ENCODE peak calls at places on chromosome 20, in nine cellular contexts. A, B, E, Q, U, L, H, X and M are unnamed samples.

GRCh38 chr20:62929051-62929538 is 2.8 kb upstream of the DIDO1 start:
- DNase-seq in H (peak; percentile 63), E (peak; percentile 73), B (no peak), A (peak; percentile 80), X (peak; percentile 42), Q (peak; percentile 83), U (no peak), L (peak; percentile 81), M (peak; percentile 82)

GRCh38 chr20:12207875-12208274 is 290.2 kb downstream of the BTBD3 start:
- DNase-seq in B (peak; percentile 45), U (peak; percentile 5), Q (no peak), L (no peak), A (no peak), H (peak; percentile 1), E (peak; percentile 26), X (no peak), M (no peak)

GRCh38 chr20:48614593-48615274 is 213.1 kb downstream of the PREX1 start:
- DNase-seq in Q (peak; percentile 19), U (no peak), B (no peak), H (no peak), L (no peak), E (no peak), X (no peak), A (peak; percentile 24), M (no peak)

GRCh38 chr20:24164360-24164759 is 175.8 kb upstream of the GGTLC1 start:
- DNase-seq in X (no peak), L (no peak), U (peak; percentile 46), H (peak; percentile 30), A (no peak), E (no peak), Q (no peak), B (peak; percentile 19), M (no peak)

GRCh38 chr20:32368930-32369329 is 10.8 kb downstream of the ASXL1 start:
- DNase-seq in Q (no peak), L (no peak), A (no peak), H (no peak), X (no peak), B (no peak), E (no peak), U (no peak), M (no peak)

GRCh38 chr20:64103871-64104666 is 3.3 kb downstream of the NPBWR2 start:
- DNase-seq in Q (peak; percentile 10), H (no peak), A (peak; percentile 35), X (no peak), B (no peak), U (no peak), L (peak; percentile 3), E (no peak), M (peak; percentile 72)

GRCh38 chr20:33516882-33517281 is 27.0 kb downstream of the CBFA2T2 start:
- DNase-seq in U (no peak), B (peak; percentile 47), Q (no peak), X (no peak), E (no peak), H (peak; percentile 18), A (no peak), L (no peak), M (no peak)

GRCh38 chr20:36173451-36173933 is 19.0 kb downstream of the EPB41L1 start:
- DNase-seq in E (no peak), B (no peak), A (no peak), X (no peak), Q (no peak), U (peak; percentile 60), H (peak; percentile 40), L (no peak), M (no peak)

DNA sequence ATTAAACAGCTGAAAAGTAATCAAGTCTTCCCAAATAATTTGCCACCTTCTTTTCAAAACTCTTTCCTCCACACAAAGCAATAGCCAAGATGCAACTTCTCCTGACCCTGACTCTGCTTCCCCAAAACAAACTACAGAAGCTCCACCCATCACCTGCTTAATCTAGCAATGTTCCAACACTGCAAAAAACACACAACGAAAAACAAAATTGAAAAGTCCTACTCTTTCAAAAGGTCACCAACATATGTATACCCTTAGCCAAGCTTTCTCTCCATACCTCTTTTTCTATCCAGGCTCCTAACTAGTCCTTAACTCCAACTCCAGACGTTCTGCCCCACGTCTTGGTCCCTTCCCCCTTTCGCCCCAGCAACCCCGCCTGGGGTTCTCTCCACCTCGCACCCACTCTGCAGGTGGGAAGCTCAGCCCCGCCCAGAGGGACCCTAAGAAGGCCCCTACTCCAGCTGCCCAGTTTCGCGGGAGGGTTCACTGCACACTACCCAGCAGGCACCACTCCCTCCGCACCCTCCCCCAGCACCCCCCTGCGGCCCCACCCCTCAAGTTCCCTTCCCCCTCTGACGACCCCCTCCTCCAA is 717 bp downstream of the CSNK2A1 start:
- DNase-seq in Q (peak; percentile 29), H (peak; percentile 48), B (peak; percentile 23), X (no peak), L (peak; percentile 44), E (peak; percentile 27), U (no peak), A (no peak), M (no peak)
- TF ChIP-seq EP300 in Q (no peak), H (no peak), B (no peak), X (no peak), L (no peak), E (no peak), U (no peak), A (no peak), M (no peak)

GRCh38 chr20:44603327-44603726 is 20.9 kb downstream of the PKIG start:
- DNase-seq in E (no peak), U (no peak), A (peak; percentile 28), L (no peak), B (no peak), H (peak; percentile 36), X (no peak), Q (no peak), M (no peak)
- TF ChIP-seq CTCF in E (no peak), U (peak; percentile 14), A (no peak), L (no peak), B (no peak), H (peak; percentile 54), X (no peak), Q (no peak), M (no peak)

DNA sequence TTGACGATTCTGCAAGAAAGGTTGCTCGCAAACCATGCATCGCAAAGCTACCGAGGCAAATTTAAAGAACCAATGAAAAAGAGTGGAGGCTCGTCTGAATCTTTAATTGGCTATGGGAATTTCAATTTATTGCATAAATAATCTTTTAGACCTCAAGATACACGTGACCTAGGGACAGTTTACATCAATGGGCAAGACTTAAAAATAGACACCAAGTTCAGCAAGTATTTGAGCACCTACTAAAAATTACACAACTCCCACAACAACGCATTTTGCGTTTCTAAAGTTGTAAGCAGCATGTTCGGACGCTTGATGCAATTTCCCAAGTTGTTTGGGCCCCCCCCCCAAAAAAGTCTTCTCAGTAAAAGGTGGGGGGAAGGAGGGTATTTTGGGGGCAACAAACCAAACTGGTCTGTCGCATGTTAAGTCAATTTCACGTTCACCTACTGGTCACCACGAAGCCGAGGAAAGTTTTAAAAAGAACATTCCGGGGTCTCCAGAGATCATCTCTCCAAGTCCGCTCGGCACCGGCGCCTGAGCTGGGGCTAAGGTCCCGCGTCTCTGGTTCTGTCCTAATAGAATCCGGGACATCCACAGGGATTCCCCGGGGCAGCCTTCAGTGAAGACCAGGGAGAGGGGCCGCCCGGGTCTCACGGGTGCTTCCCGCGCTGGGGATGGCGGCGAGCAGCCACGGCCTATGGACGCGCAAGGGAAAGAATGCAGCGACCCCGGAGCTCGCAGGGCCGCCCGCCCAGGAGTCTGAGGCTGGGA is 814 bp downstream of the SNX5 start:
- DNase-seq in Q (no peak), B (no peak), A (no peak), U (no peak), L (no peak), E (peak; percentile 30), X (no peak), H (no peak), M (peak; percentile 77)
- TF ChIP-seq EP300 in Q (no peak), B (no peak), A (no peak), U (no peak), L (no peak), E (no peak), X (no peak), H (no peak), M (no peak)

GRCh38 chr20:38242848-38243449 is 17.6 kb downstream of the KIAA1755 start:
- DNase-seq in U (peak; percentile 47), X (no peak), E (no peak), A (no peak), Q (no peak), B (peak; percentile 71), L (no peak), H (peak; percentile 66), M (no peak)
- TF ChIP-seq CTCF in U (peak; percentile 69), X (no peak), E (no peak), A (no peak), Q (no peak), B (peak; percentile 32), L (no peak), H (peak; percentile 84), M (no peak)

GRCh38 chr20:21395039-21395665 is 2.2 kb downstream of the NKX2-4 start:
- DNase-seq in Q (no peak), X (no peak), U (no peak), L (no peak), H (no peak), E (no peak), A (no peak), B (no peak), M (no peak)

GRCh38 chr20:21394120-21394519 is 3.2 kb downstream of the NKX2-4 start:
- DNase-seq in L (no peak), U (no peak), B (no peak), X (no peak), Q (no peak), H (no peak), A (no peak), E (no peak), M (no peak)

GRCh38 chr20:21396045-21396893 is 1.1 kb downstream of the NKX2-4 start:
- DNase-seq in E (no peak), X (no peak), A (no peak), U (peak; percentile 68), L (no peak), B (no peak), Q (no peak), H (no peak), M (no peak)

GRCh38 chr20:21396921-21397340 is 395 bp downstream of the NKX2-4 start:
- DNase-seq in Q (no peak), E (no peak), X (no peak), H (no peak), B (no peak), A (no peak), L (no peak), U (peak; percentile 65), M (no peak)

GRCh38 chr20:21395666-21396044 is 1.7 kb downstream of the NKX2-4 start:
- DNase-seq in E (no peak), L (no peak), B (no peak), U (no peak), X (no peak), Q (no peak), H (no peak), A (no peak), M (no peak)
- TF ChIP-seq EP300 in E (no peak), L (no peak), B (no peak), U (no peak), X (no peak), Q (no peak), H (no peak), A (no peak), M (no peak)

GRCh38 chr20:56299362-56299761 is 50.8 kb downstream of the MC3R start:
- DNase-seq in U (peak; percentile 7), Q (no peak), H (peak; percentile 7), E (no peak), A (no peak), X (no peak), B (peak; percentile 25), L (no peak), M (no peak)
- TF ChIP-seq CTCF in U (no peak), Q (no peak), H (no peak), E (no peak), A (no peak), X (no peak), B (no peak), L (no peak), M (no peak)